ENCODE peak calls at places on chromosomes 12 and 14, in four cellular contexts. One of them, this sample, is unnamed.

GRCh38 chr12:89345830-89346740 is 6.2 kb downstream of the DUSP6 start:
- DNase-seq in hepatic stellate cell: no peak
- DNase-seq in AML-193: peak
- DNase-seq in activated T-cell treated with anti-CD3 and anti-CD28 coated beads, Interleukin-2, amount 50 U/mL, for 72 hours: peak
- DNase-seq in this sample: peak

GRCh38 chr12:47080725-47081502 is 1.2 kb upstream of the AMIGO2 start:
- DNase-seq in hepatic stellate cell: no peak
- DNase-seq in AML-193: peak
- DNase-seq in activated T-cell treated with anti-CD3 and anti-CD28 coated beads, Interleukin-2, amount 50 U/mL, for 72 hours: peak
- DNase-seq in this sample: peak

GRCh38 chr12:11071414-11071813 is 9.3 kb upstream of the TAS2R46 start:
- DNase-seq in hepatic stellate cell: no peak
- DNase-seq in AML-193: no peak
- DNase-seq in activated T-cell treated with anti-CD3 and anti-CD28 coated beads, Interleukin-2, amount 50 U/mL, for 72 hours: no peak
- DNase-seq in this sample: no peak

GRCh38 chr12:131047789-131048610 is 94.3 kb downstream of the ADGRD1 start:
- DNase-seq in hepatic stellate cell: no peak
- DNase-seq in AML-193: no peak
- DNase-seq in activated T-cell treated with anti-CD3 and anti-CD28 coated beads, Interleukin-2, amount 50 U/mL, for 72 hours: no peak
- DNase-seq in this sample: no peak

GRCh38 chr14:89615421-89615820 is 198.4 kb upstream of the FOXN3 start:
- DNase-seq in hepatic stellate cell: no peak
- DNase-seq in AML-193: no peak
- DNase-seq in activated T-cell treated with anti-CD3 and anti-CD28 coated beads, Interleukin-2, amount 50 U/mL, for 72 hours: no peak
- DNase-seq in this sample: peak

GRCh38 chr14:74140374-74140850 is 55.7 kb downstream of the LIN52 start:
- DNase-seq in hepatic stellate cell: no peak
- DNase-seq in AML-193: no peak
- DNase-seq in activated T-cell treated with anti-CD3 and anti-CD28 coated beads, Interleukin-2, amount 50 U/mL, for 72 hours: no peak
- DNase-seq in this sample: no peak

GRCh38 chr12:85390281-85390680 is 110.3 kb downstream of the ALX1 start:
- DNase-seq in hepatic stellate cell: no peak
- DNase-seq in AML-193: no peak
- DNase-seq in activated T-cell treated with anti-CD3 and anti-CD28 coated beads, Interleukin-2, amount 50 U/mL, for 72 hours: no peak
- DNase-seq in this sample: no peak

GRCh38 chr12:67773896-67774295 is 125.4 kb downstream of the DYRK2 start:
- DNase-seq in hepatic stellate cell: peak
- DNase-seq in AML-193: no peak
- DNase-seq in activated T-cell treated with anti-CD3 and anti-CD28 coated beads, Interleukin-2, amount 50 U/mL, for 72 hours: no peak
- DNase-seq in this sample: no peak

GRCh38 chr12:131946757-131947156 is 3.0 kb upstream of the EP400 start:
- DNase-seq in hepatic stellate cell: no peak
- DNase-seq in AML-193: no peak
- DNase-seq in activated T-cell treated with anti-CD3 and anti-CD28 coated beads, Interleukin-2, amount 50 U/mL, for 72 hours: no peak
- DNase-seq in this sample: no peak

GRCh38 chr14:75648066-75648838 is 12.4 kb downstream of the ERG28 start:
- DNase-seq in hepatic stellate cell: peak
- DNase-seq in AML-193: no peak
- DNase-seq in activated T-cell treated with anti-CD3 and anti-CD28 coated beads, Interleukin-2, amount 50 U/mL, for 72 hours: no peak
- DNase-seq in this sample: no peak

GRCh38 chr12:12072064-12072760 is 1.5 kb downstream of the BCL2L14 start:
- DNase-seq in hepatic stellate cell: no peak
- DNase-seq in AML-193: no peak
- DNase-seq in activated T-cell treated with anti-CD3 and anti-CD28 coated beads, Interleukin-2, amount 50 U/mL, for 72 hours: peak
- DNase-seq in this sample: no peak

GRCh38 chr12:4421590-4422031 is 24.0 kb downstream of the FGF6 start:
- DNase-seq in hepatic stellate cell: peak
- DNase-seq in AML-193: peak
- DNase-seq in activated T-cell treated with anti-CD3 and anti-CD28 coated beads, Interleukin-2, amount 50 U/mL, for 72 hours: peak
- DNase-seq in this sample: peak

GRCh38 chr14:20427231-20428009 is 8.5 kb downstream of the KLHL33 start:
- DNase-seq in hepatic stellate cell: peak
- DNase-seq in AML-193: peak
- DNase-seq in activated T-cell treated with anti-CD3 and anti-CD28 coated beads, Interleukin-2, amount 50 U/mL, for 72 hours: no peak
- DNase-seq in this sample: peak

GRCh38 chr14:68386446-68386845 is 406.4 kb downstream of the ZFP36L1 start:
- DNase-seq in hepatic stellate cell: no peak
- DNase-seq in AML-193: no peak
- DNase-seq in activated T-cell treated with anti-CD3 and anti-CD28 coated beads, Interleukin-2, amount 50 U/mL, for 72 hours: no peak
- DNase-seq in this sample: no peak

GRCh38 chr14:75497701-75498100 is 24.6 kb upstream of the BATF start:
- DNase-seq in hepatic stellate cell: no peak
- DNase-seq in AML-193: no peak
- DNase-seq in activated T-cell treated with anti-CD3 and anti-CD28 coated beads, Interleukin-2, amount 50 U/mL, for 72 hours: no peak
- DNase-seq in this sample: no peak

GRCh38 chr12:64608901-64609542 is 1.3 kb upstream of the RASSF3 start:
- DNase-seq in hepatic stellate cell: no peak
- DNase-seq in AML-193: peak
- DNase-seq in activated T-cell treated with anti-CD3 and anti-CD28 coated beads, Interleukin-2, amount 50 U/mL, for 72 hours: peak
- DNase-seq in this sample: peak

GRCh38 chr14:70888681-70889175 is 18.5 kb upstream of the PCNX1 start:
- DNase-seq in hepatic stellate cell: no peak
- DNase-seq in AML-193: peak
- DNase-seq in activated T-cell treated with anti-CD3 and anti-CD28 coated beads, Interleukin-2, amount 50 U/mL, for 72 hours: no peak
- DNase-seq in this sample: no peak

GRCh38 chr12:124786065-124786964 is 77.3 kb downstream of the SCARB1 start:
- DNase-seq in hepatic stellate cell: peak
- DNase-seq in AML-193: no peak
- DNase-seq in activated T-cell treated with anti-CD3 and anti-CD28 coated beads, Interleukin-2, amount 50 U/mL, for 72 hours: no peak
- DNase-seq in this sample: no peak

GRCh38 chr14:64444984-64445845 is 20.1 kb upstream of the AKAP5 start:
- DNase-seq in hepatic stellate cell: peak
- DNase-seq in AML-193: no peak
- DNase-seq in activated T-cell treated with anti-CD3 and anti-CD28 coated beads, Interleukin-2, amount 50 U/mL, for 72 hours: peak
- DNase-seq in this sample: no peak